ENCODE peak calls at places on chromosomes 16 and 17, in ten cellular contexts. G, C, S, D, J, Q, L, F, N and H are unnamed samples.

GRCh38 chr16:89639385-89639784 is 18.1 kb downstream of the CHMP1A start:
- DNase-seq in G (no peak), C (no peak), S (no peak), D (no peak), J (no peak), Q (no peak), L (no peak), F (no peak), N (no peak), H (no peak)

GRCh38 chr16:13507530-13507929 is 412.4 kb upstream of the ERCC4 start:
- DNase-seq in G (no peak), C (no peak), S (no peak), D (no peak), J (no peak), Q (no peak), L (no peak), F (no peak), N (no peak), H (no peak)

GRCh38 chr17:28946239-28946638 is 5.1 kb downstream of the PHF12 start:
- DNase-seq in G (no peak), C (no peak), S (no peak), D (no peak), J (no peak), Q (no peak), L (no peak), F (no peak), N (no peak), H (peak)

GRCh38 chr17:76967762-76968161 is 99.6 kb downstream of the MGAT5B start:
- DNase-seq in G (no peak), C (no peak), S (no peak), D (no peak), J (no peak), Q (no peak), L (no peak), F (no peak), N (no peak), H (no peak)

GRCh38 chr16:89412811-89413210 is 77.5 kb downstream of the ANKRD11 start:
- DNase-seq in G (no peak), C (no peak), S (no peak), D (no peak), J (no peak), Q (no peak), L (no peak), F (no peak), N (no peak), H (no peak)

GRCh38 chr17:2931426-2931825 is 132.0 kb downstream of the OR1D5 start:
- DNase-seq in G (no peak), C (no peak), S (no peak), D (no peak), J (peak), Q (no peak), L (no peak), F (no peak), N (no peak), H (no peak)

GRCh38 chr17:9406046-9406631 is 169.5 kb downstream of the STX8 start:
- DNase-seq in G (no peak), C (no peak), S (no peak), D (no peak), J (no peak), Q (no peak), L (no peak), F (no peak), N (no peak), H (no peak)

GRCh38 chr16:28513484-28514181 is 7.0 kb upstream of the IL27 start:
- DNase-seq in G (no peak), C (no peak), S (no peak), D (no peak), J (no peak), Q (no peak), L (no peak), F (no peak), N (no peak), H (no peak)

GRCh38 chr16:19138601-19139000 is 24.8 kb downstream of the ITPRIPL2 start:
- DNase-seq in G (no peak), C (no peak), S (no peak), D (peak), J (no peak), Q (no peak), L (no peak), F (peak), N (no peak), H (no peak)

GRCh38 chr16:1089822-1090619 is 6.0 kb downstream of the C1QTNF8 start:
- DNase-seq in G (no peak), C (no peak), S (no peak), D (no peak), J (no peak), Q (no peak), L (no peak), F (no peak), N (no peak), H (no peak)

GRCh38 chr16:23827245-23827543 is 8.6 kb upstream of the PRKCB start:
- DNase-seq in G (no peak), C (peak), S (no peak), D (no peak), J (no peak), Q (no peak), L (no peak), F (no peak), N (no peak), H (no peak)

GRCh38 chr16:68707341-68708152 is 29.5 kb upstream of the CDH1 start:
- DNase-seq in G (no peak), C (no peak), S (no peak), D (no peak), J (no peak), Q (no peak), L (peak), F (no peak), N (peak), H (no peak)

GRCh38 chr17:3558603-3559269 is 1.1 kb upstream of the TRPV3 start:
- DNase-seq in G (no peak), C (peak), S (peak), D (no peak), J (peak), Q (no peak), L (no peak), F (no peak), N (no peak), H (peak)

GRCh38 chr16:72752004-72752695 is 295.8 kb downstream of the ZFHX3 start:
- DNase-seq in G (no peak), C (no peak), S (no peak), D (no peak), J (no peak), Q (no peak), L (no peak), F (no peak), N (no peak), H (no peak)

GRCh38 chr17:33200587-33200986 is 92.5 kb downstream of the ASIC2 start:
- DNase-seq in G (no peak), C (no peak), S (no peak), D (no peak), J (peak), Q (no peak), L (no peak), F (no peak), N (no peak), H (no peak)

GRCh38 chr16:89687092-89687940 is 827 bp downstream of the CDK10 start:
- DNase-seq in G (no peak), C (no peak), S (peak), D (no peak), J (peak), Q (no peak), L (no peak), F (no peak), N (no peak), H (peak)

GRCh38 chr17:42389135-42389417 is 834 bp upstream of the STAT3 start:
- DNase-seq in G (no peak), C (peak), S (no peak), D (no peak), J (no peak), Q (no peak), L (no peak), F (no peak), N (no peak), H (no peak)

GRCh38 chr17:27529230-27529796 is 73.1 kb downstream of the KSR1 start:
- DNase-seq in G (no peak), C (peak), S (no peak), D (no peak), J (no peak), Q (no peak), L (no peak), F (no peak), N (no peak), H (no peak)

GRCh38 chr16:59432934-59433333 is 698.8 kb upstream of the GOT2 start:
- DNase-seq in G (peak), C (no peak), S (no peak), D (no peak), J (no peak), Q (no peak), L (no peak), F (no peak), N (no peak), H (no peak)

GRCh38 chr17:57145347-57145746 is 60.3 kb downstream of the AKAP1 start:
- DNase-seq in G (no peak), C (no peak), S (no peak), D (no peak), J (no peak), Q (no peak), L (no peak), F (no peak), N (no peak), H (no peak)

GRCh38 chr16:58931436-58931835 is 197.3 kb upstream of the GOT2 start:
- DNase-seq in G (no peak), C (no peak), S (no peak), D (no peak), J (no peak), Q (no peak), L (no peak), F (no peak), N (no peak), H (no peak)

GRCh38 chr16:12976936-12977335 is 75.5 kb downstream of the SHISA9 start:
- DNase-seq in G (no peak), C (no peak), S (no peak), D (no peak), J (no peak), Q (no peak), L (no peak), F (no peak), N (no peak), H (no peak)

GRCh38 chr16:56841233-56841632 is 23.8 kb upstream of the SLC12A3 start:
- DNase-seq in G (no peak), C (no peak), S (no peak), D (peak), J (no peak), Q (no peak), L (no peak), F (no peak), N (no peak), H (no peak)

GRCh38 chr17:58370716-58371115 is 18.7 kb upstream of the SUPT4H1 start:
- DNase-seq in G (no peak), C (no peak), S (no peak), D (no peak), J (no peak), Q (no peak), L (no peak), F (no peak), N (no peak), H (no peak)

GRCh38 chr17:46822388-46822921 is 4.0 kb upstream of the WNT3 start:
- DNase-seq in G (no peak), C (no peak), S (no peak), D (no peak), J (peak), Q (no peak), L (no peak), F (no peak), N (no peak), H (no peak)

GRCh38 chr16:50679266-50679665 is 1.8 kb downstream of the SNX20 start:
- DNase-seq in G (no peak), C (no peak), S (no peak), D (no peak), J (no peak), Q (no peak), L (no peak), F (no peak), N (no peak), H (no peak)

GRCh38 chr17:49850772-49851386 is 3.0 kb upstream of the TAC4 start:
- DNase-seq in G (peak), C (no peak), S (no peak), D (no peak), J (no peak), Q (no peak), L (no peak), F (no peak), N (no peak), H (no peak)

GRCh38 chr17:17254026-17254425 is 17.1 kb upstream of the FLCN start:
- DNase-seq in G (no peak), C (no peak), S (no peak), D (no peak), J (no peak), Q (no peak), L (no peak), F (no peak), N (no peak), H (no peak)

GRCh38 chr16:58474296-58474695 is 25.6 kb upstream of the NDRG4 start:
- DNase-seq in G (no peak), C (no peak), S (no peak), D (no peak), J (no peak), Q (no peak), L (no peak), F (no peak), N (no peak), H (no peak)

GRCh38 chr17:71180801-71181385 is 939.9 kb upstream of the SOX9 start:
- DNase-seq in G (no peak), C (no peak), S (no peak), D (no peak), J (no peak), Q (no peak), L (peak), F (peak), N (peak), H (no peak)